ENCODE peak calls at places on chromosomes 7 and 10, in six cellular contexts. Q is spleen, I is adrenal gland, K is tibial artery, L is heart right ventricle, P is fibroblast of lung. H is an unnamed sample. For H3K4me1, the result is how much of the 10 kb centered on the place peaks cover.

GRCh38 chr10:338176-339037 is 203.2 kb downstream of the ZMYND11 start:
- DNase-seq in Q (no peak), I (no peak), K (peak), L (no peak), P (peak), H (no peak)

GRCh38 chr10:50385610-50386009 is 134.3 kb upstream of the ASAH2 start:
- DNase-seq in Q (no peak), I (peak), K (peak), L (no peak), P (no peak), H (no peak)

GRCh38 chr7:137421389-137421788 is 77.9 kb upstream of the PTN start:
- DNase-seq in Q (no peak), I (no peak), K (peak), L (no peak), P (peak), H (no peak)

GRCh38 chr10:69685802-69686585 is 55.9 kb downstream of the FAM241B start:
- DNase-seq in Q (no peak), I (peak), K (peak), L (peak), P (peak), H (no peak)

GRCh38 chr10:58897708-58898107 is 278.7 kb upstream of the PHYHIPL start:
- DNase-seq in Q (no peak), I (no peak), K (no peak), L (no peak), P (no peak), H (no peak)

GRCh38 chr10:133350950-133351329 is 3.8 kb downstream of the PRAP1 start:
- DNase-seq in Q (no peak), I (no peak), K (no peak), L (no peak), P (no peak), H (no peak)

GRCh38 chr7:23377134-23377533 is 78.0 kb downstream of the MALSU1 start:
- DNase-seq in Q (no peak), I (no peak), K (no peak), L (no peak), P (peak), H (no peak)

GRCh38 chr7:25716421-25716820 is 435.6 kb upstream of the NFE2L3 start:
- DNase-seq in Q (no peak), I (no peak), K (no peak), L (no peak), P (peak), H (no peak)

GRCh38 chr10:58982470-58983239 is 193.8 kb upstream of the PHYHIPL start:
- DNase-seq in Q (no peak), I (no peak), K (no peak), L (no peak), P (no peak), H (no peak)

GRCh38 chr7:132428247-132428919 is 147.9 kb downstream of the PLXNA4 start:
- DNase-seq in Q (peak), I (peak), K (no peak), L (no peak), P (no peak), H (no peak)

GRCh38 chr10:30705086-30705624 is 75.6 kb upstream of the LYZL2 start:
- DNase-seq in Q (no peak), I (no peak), K (no peak), L (no peak), P (no peak), H (no peak)

GRCh38 chr10:13851906-13852305 is 265.1 kb downstream of the PRPF18 start:
- DNase-seq in Q (no peak), I (no peak), K (no peak), L (no peak), P (peak), H (no peak)

GRCh38 chr10:92692697-92693533 is 3.2 kb downstream of the HHEX start:
- DNase-seq in Q (no peak), I (no peak), K (no peak), L (no peak), P (no peak), H (no peak)

GRCh38 chr10:59870152-59870551 is 36.2 kb downstream of the CCDC6 start:
- DNase-seq in Q (no peak), I (no peak), K (no peak), L (no peak), P (no peak), H (no peak)

GRCh38 chr10:63077800-63078199 is 55.3 kb upstream of the NRBF2 start:
- DNase-seq in Q (no peak), I (no peak), K (no peak), L (no peak), P (no peak), H (no peak)

GRCh38 chr7:75809396-75809795 is 4.2 kb downstream of the CCL24 start:
- DNase-seq in Q (no peak), I (no peak), K (no peak), L (no peak), P (no peak), H (no peak)

GRCh38 chr7:139087212-139087611 is 22.3 kb downstream of the ZC3HAV1 start:
- DNase-seq in Q (no peak), I (no peak), K (no peak), L (no peak), P (no peak), H (no peak)

GRCh38 chr7:135933509-135934188 is 43.5 kb downstream of the MTPN start:
- DNase-seq in Q (no peak), I (no peak), K (no peak), L (no peak), P (no peak), H (no peak)

GRCh38 chr7:49400891-49401550 is 372.4 kb upstream of the VWC2 start:
- DNase-seq in Q (no peak), I (no peak), K (no peak), L (no peak), P (peak), H (no peak)

GRCh38 chr7:40156988-40157387 is 22.2 kb downstream of the SUGCT start:
- DNase-seq in Q (no peak), I (no peak), K (no peak), L (no peak), P (no peak), H (no peak)

GRCh38 chr10:480928-481551 is 208.4 kb downstream of the DIP2C start:
- DNase-seq in Q (peak), I (peak), K (no peak), L (no peak), P (no peak), H (no peak)

GRCh38 chr7:33932221-33932620 is 26.9 kb downstream of the BMPER start:
- DNase-seq in Q (no peak), I (no peak), K (no peak), L (no peak), P (no peak), H (no peak)

GRCh38 chr7:151342811-151343210 is 1.2 kb downstream of the NUB1 start:
- DNase-seq in Q (no peak), I (no peak), K (no peak), L (no peak), P (no peak), H (no peak)

GRCh38 chr7:84412161-84412969 is 217.8 kb upstream of the SEMA3A start:
- DNase-seq in Q (no peak), I (no peak), K (no peak), L (no peak), P (peak), H (no peak)

GRCh38 chr10:97543025-97543546 is 29.5 kb upstream of the ANKRD2 start:
- DNase-seq in Q (peak), I (peak), K (peak), L (peak), P (peak), H (peak)

GRCh38 chr10:131749767-131750142 is 151.1 kb upstream of the PPP2R2D start:
- DNase-seq in Q (no peak), I (no peak), K (no peak), L (no peak), P (no peak), H (no peak)

GRCh38 chr7:5699951-5700384 is 81.5 kb downstream of the RNF216 start:
- DNase-seq in Q (no peak), I (no peak), K (no peak), L (no peak), P (peak), H (no peak)

GRCh38 chr7:22549667-22550513 is 49.9 kb upstream of the STEAP1B start:
- DNase-seq in Q (peak), I (no peak), K (no peak), L (no peak), P (peak), H (no peak)

GRCh38 chr10:8042864-8043568 is 11.5 kb upstream of the GATA3 start:
- DNase-seq in Q (no peak), I (no peak), K (peak), L (no peak), P (no peak), H (no peak)

GRCh38 chr7:29287366-29287765 is 92.8 kb downstream of the CHN2 start:
- DNase-seq in Q (no peak), I (no peak), K (no peak), L (no peak), P (peak), H (no peak)

GRCh38 chr10:60518745-60519144 is 129.1 kb upstream of the ANK3 start:
- DNase-seq in Q (no peak), I (no peak), K (no peak), L (no peak), P (no peak), H (no peak)

DNA sequence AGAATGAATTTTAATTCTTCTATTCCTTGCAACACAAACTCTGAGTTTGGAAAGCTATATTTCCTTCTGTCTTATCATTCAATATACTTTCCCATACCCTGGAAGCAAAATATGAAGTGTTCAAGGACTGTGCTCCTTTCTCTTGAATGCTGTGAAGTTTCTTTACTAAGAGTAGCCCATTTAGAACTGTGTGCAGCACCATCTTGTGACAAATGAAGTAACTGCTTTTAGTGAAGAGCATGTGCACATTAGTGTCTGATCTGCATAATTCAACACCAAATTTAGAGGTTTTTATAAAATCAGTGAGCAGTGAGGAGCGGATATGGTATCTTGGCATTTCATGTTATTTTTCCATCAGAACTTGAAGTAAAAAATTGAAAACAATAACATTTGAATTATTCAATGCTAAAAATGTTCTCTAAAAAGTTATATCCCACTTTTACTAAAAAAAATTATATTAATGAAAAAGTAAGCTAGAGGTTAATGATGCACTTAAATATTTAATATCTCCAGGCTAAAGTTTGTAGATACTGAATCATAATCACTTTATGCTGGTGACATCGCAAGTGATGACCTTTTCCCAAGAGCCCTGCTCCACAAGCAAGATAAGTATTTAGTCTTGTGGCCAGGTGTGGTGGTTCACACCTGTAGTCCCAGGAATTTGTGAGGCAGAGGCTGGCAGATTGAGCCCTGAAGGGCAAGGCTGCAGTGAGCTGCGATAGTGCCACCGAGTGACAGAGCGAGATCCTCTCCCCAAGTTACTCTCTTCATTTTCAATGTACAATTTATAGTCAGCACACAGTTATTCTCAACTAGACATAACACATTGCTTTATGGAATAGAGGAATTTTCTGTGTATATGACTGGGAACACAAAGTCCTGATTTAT is 108.8 kb upstream of the PCLO start:
- DNase-seq in Q (no peak), I (peak), K (no peak), L (no peak), P (peak), H (no peak)
- TF ChIP-seq CTCF in Q (no peak), I (peak), K (no peak), L (peak), P (peak), H (no peak)

GRCh38 chr10:11025978-11026377 is 8.3 kb downstream of the CELF2 start:
- DNase-seq in Q (no peak), I (no peak), K (no peak), L (no peak), P (no peak), H (no peak)
- H3K27ac ChIP-seq in Q (no peak), I (no peak), K (no peak), L (no peak), P (no peak), H (no peak)

GRCh38 chr7:130369831-130370230 is 10.5 kb upstream of the CPA1 start:
- DNase-seq in Q (peak), I (no peak), K (no peak), L (no peak), P (peak), H (no peak)

GRCh38 chr7:130371059-130371458 is 9.2 kb upstream of the CPA1 start:
- DNase-seq in Q (no peak), I (peak), K (peak), L (no peak), P (peak), H (no peak)

GRCh38 chr7:130374507-130374906 is 5.8 kb upstream of the CPA1 start:
- DNase-seq in Q (peak), I (no peak), K (no peak), L (no peak), P (no peak), H (no peak)

GRCh38 chr7:130372402-130372801 is 7.9 kb upstream of the CPA1 start:
- DNase-seq in Q (no peak), I (no peak), K (peak), L (no peak), P (no peak), H (no peak)

GRCh38 chr7:130372813-130373212 is 7.5 kb upstream of the CPA1 start:
- DNase-seq in Q (no peak), I (no peak), K (peak), L (no peak), P (no peak), H (no peak)
- H3K4me1 ChIP-seq in Q (under half), I (under half), K (half or more), L (under half), P (under half), H (half or more)

DNA sequence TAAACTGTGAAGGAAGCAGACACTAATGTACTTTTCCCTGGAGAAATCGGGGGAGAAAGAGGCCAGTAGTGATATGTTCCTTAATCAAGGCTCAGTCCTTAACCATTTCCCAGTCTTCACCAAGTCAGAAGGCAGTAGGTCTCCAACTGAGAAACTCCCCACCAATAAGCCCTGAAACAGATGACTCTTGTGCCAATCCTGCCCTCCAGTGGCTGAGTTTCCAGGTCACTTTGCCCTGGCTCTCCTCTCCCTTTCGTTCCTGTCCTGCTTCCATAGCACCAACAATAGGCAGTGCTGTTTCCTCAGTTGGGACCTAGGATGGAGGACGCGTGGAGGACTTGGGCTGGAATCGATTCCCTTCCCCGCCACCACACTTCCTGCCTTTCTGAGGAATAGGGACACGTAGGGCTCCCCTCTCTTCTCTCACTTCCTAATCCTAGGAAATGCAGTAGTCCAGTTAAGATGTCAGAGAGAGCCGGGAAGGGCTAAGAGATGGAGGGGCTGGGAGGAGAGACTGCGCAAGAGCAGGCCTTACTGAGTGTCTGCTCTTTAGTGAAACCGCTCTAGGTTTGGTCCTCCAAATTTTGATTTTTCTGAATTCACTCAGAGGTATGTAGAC is 23.4 kb downstream of the ATOH7 start:
- DNase-seq in Q (no peak), I (peak), K (no peak), L (peak), P (peak), H (no peak)
- TF ChIP-seq CTCF in Q (peak), I (peak), K (no peak), L (peak), P (peak), H (no peak)

DNA sequence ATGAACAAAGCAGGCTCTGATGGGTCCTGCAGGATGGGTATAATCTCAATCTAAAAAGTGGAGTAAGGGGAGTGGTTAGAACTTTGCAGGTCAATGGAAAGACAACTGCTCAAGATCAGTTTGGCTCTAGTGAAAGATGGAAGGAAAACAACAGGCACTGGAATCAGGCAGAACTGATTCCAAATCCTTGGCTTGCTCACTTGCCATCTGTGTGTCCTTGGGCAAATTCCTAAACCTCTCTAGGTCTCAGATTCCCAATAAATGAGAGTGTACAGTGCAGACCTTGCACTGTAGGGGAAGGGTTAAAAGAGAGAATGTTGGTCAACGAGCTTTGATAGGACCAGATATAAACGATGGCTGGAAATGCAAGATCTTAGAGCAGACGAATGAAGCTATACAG is 186.1 kb upstream of the AOAH start:
- DNase-seq in Q (no peak), I (no peak), K (no peak), L (no peak), P (no peak), H (no peak)
- H3K27ac ChIP-seq in Q (no peak), I (no peak), K (no peak), L (no peak), P (no peak), H (no peak)

DNA sequence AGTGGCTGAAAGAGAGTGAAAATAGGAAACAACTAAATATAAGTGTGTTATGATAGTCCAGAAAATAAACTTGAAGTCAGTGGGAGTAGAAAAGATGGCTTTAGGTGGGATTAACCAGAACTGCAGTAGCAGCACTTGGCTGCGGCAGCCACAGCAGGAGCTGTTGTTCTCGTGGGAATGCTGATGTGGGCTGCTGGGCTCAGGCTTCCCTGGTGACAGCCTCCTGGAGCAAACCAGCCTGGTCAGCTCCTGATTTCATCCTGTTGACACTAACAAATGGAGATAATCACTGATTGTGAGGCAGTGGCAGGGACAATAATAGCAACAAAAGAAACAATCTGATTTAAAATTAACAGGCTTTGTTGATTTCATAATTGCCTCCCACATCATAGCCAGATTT is 134.2 kb downstream of the CCNY start:
- DNase-seq in Q (no peak), I (no peak), K (no peak), L (no peak), P (no peak), H (no peak)
- H3K4me1 ChIP-seq in Q (under half), I (under half), K (under half), L (half or more), P (under half), H (under half)

DNA sequence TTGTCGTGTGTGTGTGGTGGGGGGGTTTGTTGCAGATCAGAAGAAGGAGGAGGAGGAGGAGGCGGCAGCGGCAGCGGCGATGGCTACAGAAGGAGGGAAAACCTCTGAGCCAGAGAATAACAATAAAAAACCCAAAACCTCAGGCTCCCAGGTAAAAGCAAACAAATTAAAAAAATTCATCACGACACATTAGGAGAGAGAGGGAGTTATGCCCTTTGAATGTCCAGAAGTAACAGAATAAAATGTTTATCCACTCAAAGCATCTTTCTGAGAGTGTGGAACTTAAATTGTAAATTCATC is 709 bp downstream of the SP4 start:
- DNase-seq in Q (no peak), I (no peak), K (no peak), L (no peak), P (no peak), H (no peak)
- TF ChIP-seq CTCF in Q (no peak), I (no peak), K (no peak), L (no peak), P (no peak), H (no peak)

DNA sequence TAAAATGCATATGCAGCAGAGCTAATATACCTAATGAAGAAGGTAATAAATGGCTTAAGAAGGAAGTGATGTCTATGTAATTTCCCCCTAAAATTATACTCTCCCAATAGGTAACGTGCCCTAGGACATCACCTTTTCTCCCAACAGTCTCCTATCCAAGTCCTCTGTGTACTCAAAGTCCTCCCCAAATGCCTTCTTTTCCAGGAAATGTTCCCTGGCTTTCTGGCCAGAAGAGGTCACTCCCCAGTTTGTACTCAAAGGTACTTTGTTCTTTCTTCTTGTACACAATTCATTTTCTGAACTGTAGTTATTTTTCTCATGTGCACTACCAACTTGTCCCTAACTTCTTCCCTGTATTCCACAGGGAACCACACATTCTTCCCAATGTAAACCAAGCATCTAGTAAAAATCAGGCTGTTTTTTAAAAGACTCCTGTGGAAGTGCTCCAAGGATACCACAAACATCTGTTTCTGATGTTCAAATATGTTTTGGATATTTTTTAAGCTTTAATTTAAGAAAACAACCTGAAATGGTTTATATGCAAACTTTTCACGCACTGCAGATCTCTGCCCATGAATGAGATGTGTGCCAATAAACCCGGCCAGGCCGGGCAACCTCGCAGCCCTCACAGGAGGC is 262.3 kb upstream of the KLF14 start:
- DNase-seq in Q (no peak), I (no peak), K (no peak), L (no peak), P (no peak), H (no peak)
- H3K27ac ChIP-seq in Q (peak), I (peak), K (no peak), L (no peak), P (peak), H (peak)

H was measured in vagina.